ENCODE peak calls at places on chromosomes 13 and 19, in nine cellular contexts. K is foreskin keratinocyte; T is trophoblast cell; I is ascending aorta; O is cardiac muscle cell; Y is BE2C; A is T-helper 2 cell; N is C1 segment of cervical spinal cord; V is stimulated activated naive B cell treated with anti-CD40 and anti-IgM and Interleukin-4, amounts not matched to agents 10 μg/mL and 1 μg/mL and 100 μg/mL, for 72 hours. J is an unnamed sample.

GRCh38 chr13:72304121-72304745 is 423.2 kb downstream of the MZT1 start:
- DNase-seq in K (no peak), T (no peak), I (no peak), O (no peak), Y (no peak), A (no peak), N (no peak), V (no peak), J (no peak)

GRCh38 chr19:41409288-41409687 is 11.7 kb downstream of the BCKDHA start:
- DNase-seq in K (peak), T (peak), I (no peak), O (peak), Y (no peak), A (no peak), N (no peak), V (no peak), J (peak)

GRCh38 chr13:66218583-66218982 is 1011.6 kb downstream of the PCDH9 start:
- DNase-seq in K (no peak), T (no peak), I (no peak), O (no peak), Y (no peak), A (no peak), N (no peak), V (no peak), J (no peak)

GRCh38 chr13:46519177-46519576 is 33.8 kb upstream of the LRCH1 start:
- DNase-seq in K (no peak), T (no peak), I (no peak), O (no peak), Y (no peak), A (no peak), N (no peak), V (no peak), J (no peak)

GRCh38 chr19:45975296-45975695 is 1.6 kb upstream of the NOVA2 start:
- DNase-seq in K (no peak), T (no peak), I (no peak), O (no peak), Y (no peak), A (no peak), N (no peak), V (no peak), J (no peak)

GRCh38 chr13:73519720-73520119 is 460.9 kb downstream of the KLF5 start:
- DNase-seq in K (no peak), T (no peak), I (no peak), O (no peak), Y (no peak), A (no peak), N (no peak), V (no peak), J (no peak)

GRCh38 chr19:35000647-35001501 is 751 bp downstream of the GRAMD1A start:
- DNase-seq in K (peak), T (peak), I (no peak), O (peak), Y (peak), A (peak), N (no peak), V (peak), J (peak)

GRCh38 chr13:78193853-78194252 is 275.2 kb upstream of the EDNRB start:
- DNase-seq in K (peak), T (no peak), I (no peak), O (no peak), Y (no peak), A (no peak), N (no peak), V (no peak), J (no peak)

GRCh38 chr13:79413521-79413920 is 7.5 kb upstream of the RBM26 start:
- DNase-seq in K (peak), T (no peak), I (no peak), O (no peak), Y (no peak), A (no peak), N (no peak), V (no peak), J (no peak)

GRCh38 chr13:41970918-41971317 is 10.0 kb upstream of the VWA8 start:
- DNase-seq in K (no peak), T (peak), I (no peak), O (no peak), Y (no peak), A (no peak), N (no peak), V (no peak), J (no peak)

GRCh38 chr13:87680298-87680697 is 9.1 kb downstream of the SLITRK5 start:
- DNase-seq in K (peak), T (peak), I (no peak), O (no peak), Y (peak), A (no peak), N (no peak), V (no peak), J (no peak)